ENCODE peak calls at places on chromosomes 13 and 19, in ten cellular contexts. G is stimulated activated CD8-positive, alpha-beta memory T cell treated with anti-CD3 and anti-CD28 coated beads, Interleukin-4, amount 100 ng/mL, for 4 hours; U is EL; V is GM23338; W is stimulated activated CD4-positive, alpha-beta T cell treated with anti-CD3 and anti-CD28 coated beads, Interleukin-2, amount 100 ng/mL, for 48 hours; H is T-helper 2 cell treated with Interferon-gamma antibody and Interleukin-4, amounts not matched to agents 5 μg/mL and 100 μg/mL, for 36 hours; R is epithelial cell of proximal tubule; T is MCF 10A; M is lower leg skin; A is WERI-Rb-1. C is an unnamed sample.

GRCh38 chr19:48830965-48831364 is 5.3 kb downstream of the HSD17B14 start:
- DNase-seq in G (no peak), U (no peak), V (no peak), W (no peak), H (no peak), R (no peak), T (no peak), M (no peak), A (no peak), C (no peak)

GRCh38 chr19:32814046-32814445 is 55.5 kb downstream of the SLC7A9 start:
- DNase-seq in G (no peak), U (no peak), V (no peak), W (no peak), H (no peak), R (no peak), T (no peak), M (no peak), A (no peak), C (no peak)

GRCh38 chr19:33388817-33389573 is 15.5 kb downstream of the CEBPG start:
- DNase-seq in G (no peak), U (no peak), V (no peak), W (no peak), H (no peak), R (no peak), T (no peak), M (peak; percentile 86), A (no peak), C (no peak)

GRCh38 chr13:109593230-109593629 is 193.2 kb downstream of the IRS2 start:
- DNase-seq in G (no peak), U (no peak), V (no peak), W (no peak), H (no peak), R (peak; percentile 9), T (no peak), M (no peak), A (no peak), C (no peak)

GRCh38 chr13:60169239-60170031 is 5.7 kb upstream of the DIAPH3 start:
- DNase-seq in G (no peak), U (no peak), V (no peak), W (no peak), H (no peak), R (no peak), T (no peak), M (no peak), A (no peak), C (no peak)

GRCh38 chr13:41008349-41008980 is 10.7 kb downstream of the ELF1 start:
- DNase-seq in G (no peak), U (peak; percentile 62), V (no peak), W (no peak), H (no peak), R (no peak), T (peak; percentile 85), M (no peak), A (no peak), C (no peak)

GRCh38 chr19:1026189-1027019 is at the start of gene CNN2:
- DNase-seq in G (no peak), U (peak; percentile 81), V (peak; percentile 93), W (peak; percentile 65), H (peak; percentile 81), R (no peak), T (peak; percentile 80), M (peak; percentile 96), A (peak; percentile 71), C (no peak)

GRCh38 chr19:28166025-28166424 is 1046.9 kb downstream of the UQCRFS1 start:
- DNase-seq in G (no peak), U (no peak), V (no peak), W (no peak), H (no peak), R (no peak), T (no peak), M (no peak), A (no peak), C (no peak)

GRCh38 chr13:87954116-87954515 is 282.9 kb downstream of the SLITRK5 start:
- DNase-seq in G (no peak), U (peak; percentile 0), V (no peak), W (no peak), H (no peak), R (no peak), T (no peak), M (no peak), A (no peak), C (no peak)

GRCh38 chr19:53545271-53546065 is 7.5 kb downstream of the ZNF331 start:
- DNase-seq in G (no peak), U (peak; percentile 94), V (peak; percentile 17), W (no peak), H (no peak), R (no peak), T (peak; percentile 69), M (no peak), A (no peak), C (no peak)

GRCh38 chr13:110590577-110590976 is 24.8 kb upstream of the NAXD start:
- DNase-seq in G (no peak), U (no peak), V (no peak), W (no peak), H (no peak), R (no peak), T (peak; percentile 32), M (no peak), A (no peak), C (no peak)

GRCh38 chr13:103386341-103386740 is 320.1 kb upstream of the SLC10A2 start:
- DNase-seq in G (no peak), U (no peak), V (no peak), W (no peak), H (no peak), R (peak; percentile 67), T (peak; percentile 67), M (no peak), A (no peak), C (peak; percentile 72)